ENCODE peak calls at places on chromosomes 3 and 15, in five cellular contexts. One of them, this sample, is unnamed.

GRCh38 chr15:80585544-80586018 is 109.5 kb upstream of the ABHD17C start:
- DNase-seq in mammary epithelial cell: peak; percentile 79
- DNase-seq in brain microvascular endothelial cell: no peak
- DNase-seq in heart left ventricle: no peak
- DNase-seq in pancreas: no peak
- DNase-seq in this sample: no peak

GRCh38 chr15:101447561-101448071 is 41.9 kb downstream of the PCSK6 start:
- DNase-seq in heart left ventricle: no peak
- DNase-seq in brain microvascular endothelial cell: no peak
- DNase-seq in mammary epithelial cell: no peak
- DNase-seq in pancreas: no peak
- DNase-seq in this sample: peak; percentile 58

GRCh38 chr3:6857510-6857909 is 3.4 kb upstream of the GRM7 start:
- DNase-seq in heart left ventricle: no peak
- DNase-seq in pancreas: no peak
- DNase-seq in brain microvascular endothelial cell: no peak
- DNase-seq in mammary epithelial cell: no peak
- DNase-seq in this sample: no peak

GRCh38 chr3:65963787-65964707 is 74.7 kb downstream of the MAGI1 start:
- DNase-seq in mammary epithelial cell: peak; percentile 91
- DNase-seq in brain microvascular endothelial cell: peak; percentile 81
- DNase-seq in pancreas: no peak
- DNase-seq in heart left ventricle: no peak
- DNase-seq in this sample: no peak

GRCh38 chr3:4581040-4581439 is 87.9 kb downstream of the ITPR1 start:
- DNase-seq in mammary epithelial cell: no peak
- DNase-seq in brain microvascular endothelial cell: no peak
- DNase-seq in heart left ventricle: no peak
- DNase-seq in pancreas: no peak
- DNase-seq in this sample: no peak

GRCh38 chr3:120506828-120507774 is 56.3 kb upstream of the FSTL1 start:
- DNase-seq in heart left ventricle: peak; percentile 17
- DNase-seq in pancreas: no peak
- DNase-seq in mammary epithelial cell: no peak
- DNase-seq in brain microvascular endothelial cell: peak; percentile 53
- DNase-seq in this sample: no peak

GRCh38 chr15:64763462-64763861 is 11.9 kb downstream of the RBPMS2 start:
- DNase-seq in pancreas: no peak
- DNase-seq in brain microvascular endothelial cell: no peak
- DNase-seq in mammary epithelial cell: no peak
- DNase-seq in heart left ventricle: no peak
- DNase-seq in this sample: no peak

GRCh38 chr3:138362536-138362935 is 14.2 kb downstream of the MRAS start:
- DNase-seq in heart left ventricle: no peak
- DNase-seq in mammary epithelial cell: peak; percentile 21
- DNase-seq in pancreas: no peak
- DNase-seq in brain microvascular endothelial cell: no peak
- DNase-seq in this sample: no peak

GRCh38 chr3:149388001-149388435 is 10.6 kb upstream of the TM4SF1 start:
- DNase-seq in heart left ventricle: no peak
- DNase-seq in pancreas: no peak
- DNase-seq in mammary epithelial cell: peak; percentile 77
- DNase-seq in brain microvascular endothelial cell: peak; percentile 91
- DNase-seq in this sample: no peak

GRCh38 chr3:14374444-14374883 is 27.9 kb upstream of the SLC6A6 start:
- DNase-seq in brain microvascular endothelial cell: no peak
- DNase-seq in mammary epithelial cell: peak; percentile 25
- DNase-seq in heart left ventricle: peak; percentile 64
- DNase-seq in pancreas: no peak
- DNase-seq in this sample: peak; percentile 76

GRCh38 chr3:124676236-124676635 is 54.0 kb upstream of the UMPS start:
- DNase-seq in pancreas: no peak
- DNase-seq in brain microvascular endothelial cell: peak; percentile 24
- DNase-seq in mammary epithelial cell: no peak
- DNase-seq in heart left ventricle: no peak
- DNase-seq in this sample: no peak

GRCh38 chr3:71385040-71385685 is 198.4 kb downstream of the FOXP1 start:
- DNase-seq in brain microvascular endothelial cell: no peak
- DNase-seq in pancreas: no peak
- DNase-seq in heart left ventricle: no peak
- DNase-seq in mammary epithelial cell: no peak
- DNase-seq in this sample: no peak

GRCh38 chr3:108091498-108092259 is 848 bp upstream of the CD47 start:
- DNase-seq in brain microvascular endothelial cell: no peak
- DNase-seq in mammary epithelial cell: no peak
- DNase-seq in heart left ventricle: peak; percentile 11
- DNase-seq in pancreas: peak; percentile 18
- DNase-seq in this sample: no peak

GRCh38 chr3:15542641-15543040 is 21.1 kb upstream of the COLQ start:
- DNase-seq in brain microvascular endothelial cell: no peak
- DNase-seq in pancreas: no peak
- DNase-seq in heart left ventricle: no peak
- DNase-seq in mammary epithelial cell: no peak
- DNase-seq in this sample: no peak

DNA sequence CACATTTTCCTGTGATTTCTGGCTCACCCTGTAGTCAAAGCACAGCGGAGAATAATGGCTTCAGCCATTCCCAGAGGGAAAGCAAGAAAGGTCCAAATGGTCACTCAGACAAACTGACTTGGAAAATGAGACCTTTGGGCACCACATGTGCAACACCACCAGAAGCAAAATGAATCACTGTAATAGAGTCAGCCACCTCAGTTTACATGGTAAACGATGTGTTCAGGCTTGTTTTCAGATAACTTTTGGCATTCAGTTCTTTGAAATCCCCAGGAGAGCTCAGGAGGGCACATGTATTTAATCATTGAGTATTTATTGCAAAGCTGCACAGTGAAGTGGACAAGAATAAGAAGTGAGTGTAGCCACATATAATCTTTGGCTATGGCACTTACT is 38.4 kb upstream of the ALCAM start:
- DNase-seq in brain microvascular endothelial cell: no peak
- DNase-seq in pancreas: no peak
- DNase-seq in mammary epithelial cell: peak; percentile 79
- DNase-seq in heart left ventricle: no peak
- DNase-seq in this sample: no peak
- H3K27me3 ChIP-seq in brain microvascular endothelial cell: no peaks in the 10 kb centered on the region
- H3K27me3 ChIP-seq in pancreas: no peaks in the 10 kb centered on the region
- H3K27me3 ChIP-seq in mammary epithelial cell: no peaks in the 10 kb centered on the region
- H3K27me3 ChIP-seq in heart left ventricle: no peaks in the 10 kb centered on the region
- H3K27me3 ChIP-seq in this sample: no peaks in the 10 kb centered on the region

GRCh38 chr3:184604039-184604955 is 42.7 kb downstream of the EPHB3 start:
- DNase-seq in brain microvascular endothelial cell: no peak
- DNase-seq in pancreas: peak; percentile 31
- DNase-seq in mammary epithelial cell: no peak
- DNase-seq in heart left ventricle: peak; percentile 47
- DNase-seq in this sample: peak; percentile 61

GRCh38 chr3:184601576-184602405 is 40.2 kb downstream of the EPHB3 start:
- DNase-seq in heart left ventricle: no peak
- DNase-seq in pancreas: no peak
- DNase-seq in brain microvascular endothelial cell: no peak
- DNase-seq in mammary epithelial cell: no peak
- DNase-seq in this sample: no peak

GRCh38 chr3:184604956-184605290 is 43.3 kb downstream of the EPHB3 start:
- DNase-seq in mammary epithelial cell: no peak
- DNase-seq in pancreas: no peak
- DNase-seq in brain microvascular endothelial cell: no peak
- DNase-seq in heart left ventricle: no peak
- DNase-seq in this sample: no peak

GRCh38 chr3:184602406-184603155 is 41.0 kb downstream of the EPHB3 start:
- DNase-seq in pancreas: no peak
- DNase-seq in mammary epithelial cell: peak; percentile 60
- DNase-seq in heart left ventricle: no peak
- DNase-seq in brain microvascular endothelial cell: no peak
- DNase-seq in this sample: peak; percentile 62

DNA sequence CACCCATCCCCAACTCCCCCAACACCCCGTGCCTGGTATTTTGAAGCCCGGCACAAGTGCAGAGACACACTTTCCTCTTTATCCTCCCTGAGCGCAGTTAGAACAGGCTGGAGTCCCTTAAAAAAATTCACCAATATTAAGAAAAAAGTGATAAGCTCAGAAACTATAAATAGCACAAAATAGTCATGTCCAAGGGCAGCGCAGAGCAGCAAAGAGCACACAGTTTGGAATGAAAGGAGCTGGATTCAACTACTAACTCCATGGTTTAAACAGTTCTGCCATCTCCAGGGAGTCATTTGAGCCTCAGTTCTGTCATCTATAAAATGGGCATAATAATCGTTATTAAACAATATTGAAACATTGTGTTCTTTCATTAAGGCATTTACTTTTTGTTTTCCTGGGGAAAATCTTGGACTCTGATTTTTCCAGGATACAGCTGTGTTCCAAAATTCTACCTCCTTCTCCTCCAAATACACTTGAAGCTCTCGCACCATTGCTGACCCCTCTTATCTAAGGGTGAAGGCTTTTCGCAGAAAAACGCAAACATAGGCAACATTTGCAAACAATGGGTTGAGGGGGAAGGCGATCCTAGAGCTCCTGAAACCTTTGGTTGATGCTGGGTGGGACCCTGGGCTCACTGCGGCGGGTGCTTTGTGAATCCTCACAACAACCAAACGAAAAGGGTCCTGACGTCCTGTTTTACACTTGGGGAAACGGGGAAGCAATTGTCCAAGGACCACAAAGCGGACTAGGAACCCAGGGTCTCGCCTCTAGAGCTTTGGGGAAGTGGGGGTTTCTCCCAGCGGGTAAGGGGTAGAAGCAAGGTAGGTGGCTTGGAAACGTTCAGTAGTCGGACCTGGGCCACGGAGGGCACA is 41.8 kb downstream of the EPHB3 start:
- DNase-seq in pancreas: no peak
- DNase-seq in heart left ventricle: no peak
- DNase-seq in brain microvascular endothelial cell: no peak
- DNase-seq in mammary epithelial cell: no peak
- DNase-seq in this sample: peak; percentile 39
- H3K27me3 ChIP-seq in pancreas: no peaks in the 10 kb centered on the region
- H3K27me3 ChIP-seq in heart left ventricle: no peaks in the 10 kb centered on the region
- H3K27me3 ChIP-seq in brain microvascular endothelial cell: peaks cover 47% of the 10 kb centered on the region
- H3K27me3 ChIP-seq in mammary epithelial cell: no peaks in the 10 kb centered on the region
- H3K27me3 ChIP-seq in this sample: no peaks in the 10 kb centered on the region

GRCh38 chr15:76335129-76335850 is 1.3 kb upstream of the ISL2 start:
- DNase-seq in pancreas: no peak
- DNase-seq in heart left ventricle: no peak
- DNase-seq in mammary epithelial cell: no peak
- DNase-seq in brain microvascular endothelial cell: no peak
- DNase-seq in this sample: no peak

GRCh38 chr15:76334438-76335004 is 2.1 kb upstream of the ISL2 start:
- DNase-seq in brain microvascular endothelial cell: no peak
- DNase-seq in mammary epithelial cell: no peak
- DNase-seq in heart left ventricle: no peak
- DNase-seq in pancreas: no peak
- DNase-seq in this sample: no peak

GRCh38 chr15:76332796-76333195 is 3.8 kb upstream of the ISL2 start:
- DNase-seq in heart left ventricle: no peak
- DNase-seq in brain microvascular endothelial cell: no peak
- DNase-seq in pancreas: no peak
- DNase-seq in mammary epithelial cell: no peak
- DNase-seq in this sample: no peak

GRCh38 chr15:76333309-76333708 is 3.3 kb upstream of the ISL2 start:
- DNase-seq in pancreas: no peak
- DNase-seq in heart left ventricle: no peak
- DNase-seq in brain microvascular endothelial cell: no peak
- DNase-seq in mammary epithelial cell: no peak
- DNase-seq in this sample: no peak

GRCh38 chr15:76333720-76334437 is 2.7 kb upstream of the ISL2 start:
- DNase-seq in brain microvascular endothelial cell: no peak
- DNase-seq in heart left ventricle: no peak
- DNase-seq in pancreas: no peak
- DNase-seq in mammary epithelial cell: no peak
- DNase-seq in this sample: no peak
- H3K27me3 ChIP-seq in brain microvascular endothelial cell: peaks cover 24% of the 10 kb centered on the region
- H3K27me3 ChIP-seq in heart left ventricle: peaks cover 52% of the 10 kb centered on the region
- H3K27me3 ChIP-seq in pancreas: peaks cover 20% of the 10 kb centered on the region
- H3K27me3 ChIP-seq in mammary epithelial cell: peaks cover 28% of the 10 kb centered on the region
- H3K27me3 ChIP-seq in this sample: no peaks in the 10 kb centered on the region

GRCh38 chr3:184262166-184262926 is 993 bp upstream of the CAMK2N2 start:
- DNase-seq in heart left ventricle: no peak
- DNase-seq in brain microvascular endothelial cell: no peak
- DNase-seq in mammary epithelial cell: peak; percentile 9
- DNase-seq in pancreas: peak; percentile 93
- DNase-seq in this sample: no peak
- H3K27me3 ChIP-seq in heart left ventricle: peaks cover 43% of the 10 kb centered on the region
- H3K27me3 ChIP-seq in brain microvascular endothelial cell: peaks cover 1% of the 10 kb centered on the region
- H3K27me3 ChIP-seq in mammary epithelial cell: peaks cover 5% of the 10 kb centered on the region
- H3K27me3 ChIP-seq in pancreas: no peaks in the 10 kb centered on the region
- H3K27me3 ChIP-seq in this sample: peaks cover 2% of the 10 kb centered on the region

DNA sequence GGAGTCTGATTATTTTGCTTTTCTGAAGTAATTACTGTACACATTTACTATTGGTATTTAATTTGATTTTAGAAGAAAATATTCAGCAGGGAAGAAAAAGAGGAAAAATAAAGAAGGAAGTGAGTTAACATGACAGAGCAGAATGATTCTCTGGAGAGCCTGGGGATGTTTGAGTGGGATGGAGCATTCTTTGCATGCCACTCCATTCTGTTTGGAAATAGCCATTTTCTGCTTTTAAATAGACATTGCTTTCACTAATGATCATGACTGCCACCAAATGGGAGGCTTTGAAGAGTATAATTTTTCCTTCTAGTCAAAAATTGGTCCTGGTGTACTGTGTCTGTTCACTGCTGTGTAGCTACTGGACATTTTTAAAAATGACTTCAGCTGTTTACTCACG is 196.0 kb downstream of the RYR3 start:
- DNase-seq in mammary epithelial cell: no peak
- DNase-seq in heart left ventricle: no peak
- DNase-seq in brain microvascular endothelial cell: peak; percentile 2
- DNase-seq in pancreas: no peak
- DNase-seq in this sample: no peak
- H3K27me3 ChIP-seq in mammary epithelial cell: no peaks in the 10 kb centered on the region
- H3K27me3 ChIP-seq in heart left ventricle: no peaks in the 10 kb centered on the region
- H3K27me3 ChIP-seq in brain microvascular endothelial cell: no peaks in the 10 kb centered on the region
- H3K27me3 ChIP-seq in pancreas: no peaks in the 10 kb centered on the region
- H3K27me3 ChIP-seq in this sample: no peaks in the 10 kb centered on the region